ENCODE peak calls at places on chromosomes 3 and 15, in nine cellular contexts. One of them, this sample, is unnamed.

GRCh38 chr15:45183001-45183400 is 4.8 kb downstream of the SHF start:
- DNase-seq in posterior cingulate gyrus: no peak
- DNase-seq in HAP-1: no peak
- DNase-seq in nucleus accumbens: no peak
- DNase-seq in ELR: no peak
- DNase-seq in CD4-positive, CD25-positive, alpha-beta regulatory T cell: no peak
- DNase-seq in NT2/D1: no peak
- DNase-seq in T1000: no peak
- DNase-seq in retina: no peak
- DNase-seq in this sample: no peak

GRCh38 chr3:115099115-115099884 is 47.8 kb downstream of the ZBTB20 start:
- DNase-seq in posterior cingulate gyrus: no peak
- DNase-seq in HAP-1: no peak
- DNase-seq in nucleus accumbens: no peak
- DNase-seq in ELR: no peak
- DNase-seq in CD4-positive, CD25-positive, alpha-beta regulatory T cell: no peak
- DNase-seq in NT2/D1: no peak
- DNase-seq in T1000: no peak
- DNase-seq in retina: peak; percentile 15
- DNase-seq in this sample: no peak

GRCh38 chr3:23810342-23811116 is 4.8 kb downstream of the UBE2E1 start:
- DNase-seq in posterior cingulate gyrus: peak; percentile 35
- DNase-seq in HAP-1: peak; percentile 79
- DNase-seq in nucleus accumbens: peak; percentile 31
- DNase-seq in ELR: peak; percentile 61
- DNase-seq in CD4-positive, CD25-positive, alpha-beta regulatory T cell: peak; percentile 56
- DNase-seq in NT2/D1: peak; percentile 57
- DNase-seq in T1000: peak; percentile 29
- DNase-seq in retina: peak; percentile 78
- DNase-seq in this sample: peak; percentile 54

GRCh38 chr3:194328080-194328571 is 23.0 kb downstream of the CPN2 start:
- DNase-seq in posterior cingulate gyrus: no peak
- DNase-seq in HAP-1: no peak
- DNase-seq in nucleus accumbens: no peak
- DNase-seq in ELR: peak; percentile 69
- DNase-seq in CD4-positive, CD25-positive, alpha-beta regulatory T cell: peak; percentile 56
- DNase-seq in NT2/D1: no peak
- DNase-seq in T1000: no peak
- DNase-seq in retina: peak; percentile 75
- DNase-seq in this sample: peak; percentile 71

GRCh38 chr3:110814170-110815007 is 257.2 kb upstream of the NECTIN3 start:
- DNase-seq in posterior cingulate gyrus: no peak
- DNase-seq in HAP-1: no peak
- DNase-seq in nucleus accumbens: no peak
- DNase-seq in ELR: peak; percentile 97
- DNase-seq in CD4-positive, CD25-positive, alpha-beta regulatory T cell: peak; percentile 5
- DNase-seq in NT2/D1: no peak
- DNase-seq in T1000: peak; percentile 60
- DNase-seq in retina: no peak
- DNase-seq in this sample: peak; percentile 92

GRCh38 chr3:195140410-195140809 is 130.5 kb downstream of the XXYLT1 start:
- DNase-seq in posterior cingulate gyrus: no peak
- DNase-seq in HAP-1: no peak
- DNase-seq in nucleus accumbens: no peak
- DNase-seq in ELR: no peak
- DNase-seq in CD4-positive, CD25-positive, alpha-beta regulatory T cell: no peak
- DNase-seq in NT2/D1: no peak
- DNase-seq in T1000: no peak
- DNase-seq in retina: no peak
- DNase-seq in this sample: no peak

GRCh38 chr3:134423153-134423552 is 48.9 kb upstream of the AMOTL2 start:
- DNase-seq in posterior cingulate gyrus: no peak
- DNase-seq in HAP-1: peak; percentile 18
- DNase-seq in nucleus accumbens: no peak
- DNase-seq in ELR: no peak
- DNase-seq in CD4-positive, CD25-positive, alpha-beta regulatory T cell: no peak
- DNase-seq in NT2/D1: no peak
- DNase-seq in T1000: no peak
- DNase-seq in retina: peak; percentile 35
- DNase-seq in this sample: peak; percentile 11

GRCh38 chr3:49750056-49750455 is 26.3 kb upstream of the GMPPB start:
- DNase-seq in posterior cingulate gyrus: no peak
- DNase-seq in HAP-1: no peak
- DNase-seq in nucleus accumbens: no peak
- DNase-seq in ELR: peak; percentile 24
- DNase-seq in CD4-positive, CD25-positive, alpha-beta regulatory T cell: no peak
- DNase-seq in NT2/D1: no peak
- DNase-seq in T1000: no peak
- DNase-seq in retina: no peak
- DNase-seq in this sample: no peak

GRCh38 chr3:12508316-12508715 is 24.0 kb downstream of the TSEN2 start:
- DNase-seq in posterior cingulate gyrus: no peak
- DNase-seq in HAP-1: no peak
- DNase-seq in nucleus accumbens: no peak
- DNase-seq in ELR: peak; percentile 98
- DNase-seq in CD4-positive, CD25-positive, alpha-beta regulatory T cell: no peak
- DNase-seq in NT2/D1: no peak
- DNase-seq in T1000: peak; percentile 83
- DNase-seq in retina: no peak
- DNase-seq in this sample: peak; percentile 91

GRCh38 chr15:62719316-62719715 is 323.2 kb upstream of the TPM1 start:
- DNase-seq in posterior cingulate gyrus: no peak
- DNase-seq in HAP-1: no peak
- DNase-seq in nucleus accumbens: no peak
- DNase-seq in ELR: peak; percentile 72
- DNase-seq in CD4-positive, CD25-positive, alpha-beta regulatory T cell: no peak
- DNase-seq in NT2/D1: no peak
- DNase-seq in T1000: no peak
- DNase-seq in retina: no peak
- DNase-seq in this sample: no peak

GRCh38 chr3:481680-482079 is 285.1 kb downstream of the CHL1 start:
- DNase-seq in posterior cingulate gyrus: no peak
- DNase-seq in HAP-1: no peak
- DNase-seq in nucleus accumbens: no peak
- DNase-seq in ELR: no peak
- DNase-seq in CD4-positive, CD25-positive, alpha-beta regulatory T cell: no peak
- DNase-seq in NT2/D1: no peak
- DNase-seq in T1000: no peak
- DNase-seq in retina: no peak
- DNase-seq in this sample: peak; percentile 30

GRCh38 chr3:197000211-197000610 is 29.4 kb downstream of the MELTF start:
- DNase-seq in posterior cingulate gyrus: no peak
- DNase-seq in HAP-1: no peak
- DNase-seq in nucleus accumbens: no peak
- DNase-seq in ELR: peak; percentile 40
- DNase-seq in CD4-positive, CD25-positive, alpha-beta regulatory T cell: no peak
- DNase-seq in NT2/D1: no peak
- DNase-seq in T1000: no peak
- DNase-seq in retina: no peak
- DNase-seq in this sample: no peak

GRCh38 chr3:129033151-129033550 is 27.4 kb upstream of the GP9 start:
- DNase-seq in posterior cingulate gyrus: no peak
- DNase-seq in HAP-1: no peak
- DNase-seq in nucleus accumbens: no peak
- DNase-seq in ELR: no peak
- DNase-seq in CD4-positive, CD25-positive, alpha-beta regulatory T cell: no peak
- DNase-seq in NT2/D1: no peak
- DNase-seq in T1000: no peak
- DNase-seq in retina: no peak
- DNase-seq in this sample: no peak

GRCh38 chr3:175941352-175941751 is 1082.2 kb downstream of the NAALADL2 start:
- DNase-seq in posterior cingulate gyrus: no peak
- DNase-seq in HAP-1: peak; percentile 56
- DNase-seq in nucleus accumbens: no peak
- DNase-seq in ELR: peak; percentile 27
- DNase-seq in CD4-positive, CD25-positive, alpha-beta regulatory T cell: peak; percentile 1
- DNase-seq in NT2/D1: peak; percentile 22
- DNase-seq in T1000: no peak
- DNase-seq in retina: no peak
- DNase-seq in this sample: peak; percentile 61

This sample was measured in PC-3.